ENCODE peak calls at places on chromosomes 12 and 14, in nine cellular contexts. One of them, this sample, is unnamed.

GRCh38 chr14:100214768-100215079 is 24.2 kb upstream of the YY1 start:
- DNase-seq in right cardiac atrium: no peak
- DNase-seq in NT2/D1: no peak
- DNase-seq in A549: no peak
- DNase-seq in coronary artery: no peak
- DNase-seq in heart left ventricle: no peak
- DNase-seq in astrocyte of the spinal cord: no peak
- DNase-seq in left ventricle myocardium inferior: no peak
- DNase-seq in Jurkat, Clone E6-1: no peak
- DNase-seq in this sample: no peak

GRCh38 chr12:27861428-27862167 is 81.6 kb upstream of the MANSC4 start:
- DNase-seq in coronary artery: no peak
- DNase-seq in Jurkat, Clone E6-1: peak; percentile 11
- DNase-seq in left ventricle myocardium inferior: peak; percentile 72
- DNase-seq in NT2/D1: no peak
- DNase-seq in astrocyte of the spinal cord: no peak
- DNase-seq in A549: no peak
- DNase-seq in right cardiac atrium: peak; percentile 82
- DNase-seq in heart left ventricle: no peak
- DNase-seq in this sample: no peak

GRCh38 chr14:80543211-80543610 is 331.9 kb upstream of the DIO2 start:
- DNase-seq in A549: no peak
- DNase-seq in left ventricle myocardium inferior: no peak
- DNase-seq in Jurkat, Clone E6-1: no peak
- DNase-seq in coronary artery: no peak
- DNase-seq in NT2/D1: no peak
- DNase-seq in heart left ventricle: no peak
- DNase-seq in right cardiac atrium: no peak
- DNase-seq in astrocyte of the spinal cord: no peak
- DNase-seq in this sample: no peak

GRCh38 chr12:8953773-8954402 is 4.4 kb upstream of the M6PR start:
- DNase-seq in A549: no peak
- DNase-seq in astrocyte of the spinal cord: no peak
- DNase-seq in left ventricle myocardium inferior: no peak
- DNase-seq in NT2/D1: no peak
- DNase-seq in heart left ventricle: no peak
- DNase-seq in right cardiac atrium: peak; percentile 43
- DNase-seq in coronary artery: no peak
- DNase-seq in Jurkat, Clone E6-1: peak; percentile 23
- DNase-seq in this sample: no peak

GRCh38 chr12:64390275-64390851 is at the start of gene C12orf56:
- DNase-seq in Jurkat, Clone E6-1: no peak
- DNase-seq in heart left ventricle: no peak
- DNase-seq in astrocyte of the spinal cord: no peak
- DNase-seq in NT2/D1: no peak
- DNase-seq in coronary artery: no peak
- DNase-seq in left ventricle myocardium inferior: no peak
- DNase-seq in right cardiac atrium: peak; percentile 62
- DNase-seq in A549: peak; percentile 84
- DNase-seq in this sample: no peak

GRCh38 chr12:58575281-58575680 is 345.0 kb downstream of the LRIG3 start:
- DNase-seq in A549: no peak
- DNase-seq in astrocyte of the spinal cord: peak; percentile 55
- DNase-seq in NT2/D1: no peak
- DNase-seq in right cardiac atrium: no peak
- DNase-seq in left ventricle myocardium inferior: no peak
- DNase-seq in coronary artery: no peak
- DNase-seq in heart left ventricle: no peak
- DNase-seq in Jurkat, Clone E6-1: peak; percentile 18
- DNase-seq in this sample: peak; percentile 75

GRCh38 chr12:12705833-12706520 is 10.0 kb upstream of the GPR19 start:
- DNase-seq in astrocyte of the spinal cord: no peak
- DNase-seq in NT2/D1: no peak
- DNase-seq in A549: no peak
- DNase-seq in right cardiac atrium: peak; percentile 72
- DNase-seq in left ventricle myocardium inferior: no peak
- DNase-seq in Jurkat, Clone E6-1: peak; percentile 92
- DNase-seq in coronary artery: no peak
- DNase-seq in heart left ventricle: peak; percentile 71
- DNase-seq in this sample: no peak

GRCh38 chr12:69475237-69475984 is 5.2 kb downstream of the FRS2 start:
- DNase-seq in A549: no peak
- DNase-seq in coronary artery: no peak
- DNase-seq in heart left ventricle: no peak
- DNase-seq in NT2/D1: no peak
- DNase-seq in left ventricle myocardium inferior: no peak
- DNase-seq in astrocyte of the spinal cord: peak; percentile 38
- DNase-seq in Jurkat, Clone E6-1: no peak
- DNase-seq in right cardiac atrium: no peak
- DNase-seq in this sample: no peak

GRCh38 chr12:66288121-66288520 is 14.2 kb upstream of the HELB start:
- DNase-seq in astrocyte of the spinal cord: no peak
- DNase-seq in heart left ventricle: no peak
- DNase-seq in coronary artery: no peak
- DNase-seq in left ventricle myocardium inferior: no peak
- DNase-seq in right cardiac atrium: no peak
- DNase-seq in NT2/D1: no peak
- DNase-seq in A549: no peak
- DNase-seq in Jurkat, Clone E6-1: peak; percentile 96
- DNase-seq in this sample: no peak
- H3K4me3 ChIP-seq in astrocyte of the spinal cord: no peak overlapping the region
- H3K4me3 ChIP-seq in heart left ventricle: no peak overlapping the region
- H3K4me3 ChIP-seq in coronary artery: no peak overlapping the region
- H3K4me3 ChIP-seq in left ventricle myocardium inferior: no peak overlapping the region
- H3K4me3 ChIP-seq in right cardiac atrium: no peak overlapping the region
- H3K4me3 ChIP-seq in NT2/D1: no peak overlapping the region
- H3K4me3 ChIP-seq in A549: no peak overlapping the region
- H3K4me3 ChIP-seq in Jurkat, Clone E6-1: peak overlapping the region; percentile 9
- H3K4me3 ChIP-seq in this sample: no peak overlapping the region

DNA sequence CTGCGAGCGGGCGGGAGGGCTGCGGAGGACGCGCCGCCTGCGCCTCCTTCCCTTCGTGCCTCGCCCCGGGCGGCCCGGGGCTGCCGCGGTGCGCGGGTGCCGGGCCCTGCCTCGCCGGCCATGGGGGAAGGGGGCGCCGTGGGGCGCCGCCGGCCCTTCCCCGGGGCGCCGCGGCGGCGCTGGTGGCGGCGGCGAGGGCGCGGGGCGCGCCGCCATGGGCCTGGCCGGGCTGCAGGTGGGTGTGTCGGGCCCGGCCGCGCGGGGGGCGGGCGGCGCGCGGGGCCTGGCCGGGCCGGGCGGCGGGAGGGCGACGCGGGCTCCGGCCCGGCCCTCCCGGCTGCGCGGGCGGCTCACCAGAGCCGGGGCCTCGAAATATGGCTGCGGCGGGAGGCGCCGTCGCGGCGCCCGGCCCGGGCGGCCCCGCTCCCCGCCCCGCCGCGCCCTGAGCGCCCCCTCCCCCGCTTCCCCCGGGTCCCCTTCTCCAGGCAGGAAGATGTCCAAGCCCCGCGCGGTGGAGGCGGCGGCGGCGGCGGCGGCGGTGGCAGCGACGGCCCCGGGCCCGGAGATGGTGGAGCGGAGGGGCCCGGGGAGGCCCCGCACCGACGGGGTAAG is 5.1 kb downstream of the KMT5A start:
- DNase-seq in right cardiac atrium: peak; percentile 69
- DNase-seq in A549: no peak
- DNase-seq in left ventricle myocardium inferior: no peak
- DNase-seq in NT2/D1: no peak
- DNase-seq in astrocyte of the spinal cord: no peak
- DNase-seq in Jurkat, Clone E6-1: no peak
- DNase-seq in heart left ventricle: no peak
- DNase-seq in coronary artery: no peak
- DNase-seq in this sample: no peak
- H3K4me3 ChIP-seq in right cardiac atrium: peak overlapping the region; percentile 98
- H3K4me3 ChIP-seq in A549: peak overlapping the region; percentile 89
- H3K4me3 ChIP-seq in left ventricle myocardium inferior: peak overlapping the region; percentile 83
- H3K4me3 ChIP-seq in NT2/D1: peak overlapping the region; percentile 69
- H3K4me3 ChIP-seq in astrocyte of the spinal cord: peak overlapping the region; percentile 58
- H3K4me3 ChIP-seq in Jurkat, Clone E6-1: peak overlapping the region; percentile 45
- H3K4me3 ChIP-seq in heart left ventricle: peak overlapping the region; percentile 88
- H3K4me3 ChIP-seq in coronary artery: peak overlapping the region; percentile 82
- H3K4me3 ChIP-seq in this sample: peak overlapping the region; percentile 66

GRCh38 chr14:103879570-103880333 is 32.4 kb upstream of the PPP1R13B start:
- DNase-seq in heart left ventricle: no peak
- DNase-seq in right cardiac atrium: peak; percentile 83
- DNase-seq in A549: peak; percentile 97
- DNase-seq in Jurkat, Clone E6-1: no peak
- DNase-seq in astrocyte of the spinal cord: no peak
- DNase-seq in coronary artery: peak; percentile 72
- DNase-seq in left ventricle myocardium inferior: peak; percentile 61
- DNase-seq in NT2/D1: no peak
- DNase-seq in this sample: no peak

GRCh38 chr14:103881927-103882281 is 34.5 kb upstream of the PPP1R13B start:
- DNase-seq in A549: no peak
- DNase-seq in Jurkat, Clone E6-1: no peak
- DNase-seq in NT2/D1: no peak
- DNase-seq in heart left ventricle: no peak
- DNase-seq in right cardiac atrium: peak; percentile 57
- DNase-seq in astrocyte of the spinal cord: no peak
- DNase-seq in left ventricle myocardium inferior: no peak
- DNase-seq in coronary artery: no peak
- DNase-seq in this sample: no peak

GRCh38 chr14:103880986-103881926 is 33.9 kb upstream of the PPP1R13B start:
- DNase-seq in left ventricle myocardium inferior: peak; percentile 60
- DNase-seq in astrocyte of the spinal cord: no peak
- DNase-seq in Jurkat, Clone E6-1: no peak
- DNase-seq in NT2/D1: no peak
- DNase-seq in A549: no peak
- DNase-seq in coronary artery: peak; percentile 72
- DNase-seq in heart left ventricle: no peak
- DNase-seq in right cardiac atrium: peak; percentile 79
- DNase-seq in this sample: peak; percentile 16

GRCh38 chr14:103879118-103879569 is 31.8 kb upstream of the PPP1R13B start:
- DNase-seq in astrocyte of the spinal cord: no peak
- DNase-seq in Jurkat, Clone E6-1: no peak
- DNase-seq in left ventricle myocardium inferior: no peak
- DNase-seq in heart left ventricle: no peak
- DNase-seq in NT2/D1: no peak
- DNase-seq in coronary artery: no peak
- DNase-seq in A549: no peak
- DNase-seq in right cardiac atrium: no peak
- DNase-seq in this sample: no peak

GRCh38 chr14:103880334-103880985 is 33.1 kb upstream of the PPP1R13B start:
- DNase-seq in astrocyte of the spinal cord: peak; percentile 63
- DNase-seq in Jurkat, Clone E6-1: peak; percentile 36
- DNase-seq in coronary artery: peak; percentile 85
- DNase-seq in NT2/D1: no peak
- DNase-seq in A549: peak; percentile 54
- DNase-seq in heart left ventricle: peak; percentile 89
- DNase-seq in left ventricle myocardium inferior: peak; percentile 83
- DNase-seq in right cardiac atrium: peak; percentile 95
- DNase-seq in this sample: peak; percentile 54
- H3K4me3 ChIP-seq in astrocyte of the spinal cord: no peak overlapping the region
- H3K4me3 ChIP-seq in Jurkat, Clone E6-1: no peak overlapping the region
- H3K4me3 ChIP-seq in coronary artery: peak overlapping the region; percentile 67
- H3K4me3 ChIP-seq in NT2/D1: no peak overlapping the region
- H3K4me3 ChIP-seq in A549: peak overlapping the region; percentile 35
- H3K4me3 ChIP-seq in heart left ventricle: peak overlapping the region; percentile 31
- H3K4me3 ChIP-seq in left ventricle myocardium inferior: peak overlapping the region; percentile 51
- H3K4me3 ChIP-seq in right cardiac atrium: peak overlapping the region; percentile 2
- H3K4me3 ChIP-seq in this sample: peak overlapping the region; percentile 21

GRCh38 chr14:106845286-106846087 is 1319.1 kb downstream of the TMEM121 start:
- DNase-seq in Jurkat, Clone E6-1: peak; percentile 80
- DNase-seq in right cardiac atrium: no peak
- DNase-seq in coronary artery: no peak
- DNase-seq in A549: peak; percentile 62
- DNase-seq in left ventricle myocardium inferior: no peak
- DNase-seq in heart left ventricle: no peak
- DNase-seq in astrocyte of the spinal cord: no peak
- DNase-seq in NT2/D1: no peak
- DNase-seq in this sample: no peak

GRCh38 chr14:106848330-106849121 is 1322.1 kb downstream of the TMEM121 start:
- DNase-seq in right cardiac atrium: no peak
- DNase-seq in left ventricle myocardium inferior: no peak
- DNase-seq in coronary artery: no peak
- DNase-seq in NT2/D1: no peak
- DNase-seq in A549: no peak
- DNase-seq in Jurkat, Clone E6-1: peak; percentile 86
- DNase-seq in heart left ventricle: no peak
- DNase-seq in astrocyte of the spinal cord: no peak
- DNase-seq in this sample: no peak

GRCh38 chr14:106843951-106844483 is 1317.6 kb downstream of the TMEM121 start:
- DNase-seq in A549: peak; percentile 23
- DNase-seq in heart left ventricle: no peak
- DNase-seq in left ventricle myocardium inferior: no peak
- DNase-seq in right cardiac atrium: peak; percentile 41
- DNase-seq in astrocyte of the spinal cord: no peak
- DNase-seq in NT2/D1: no peak
- DNase-seq in Jurkat, Clone E6-1: peak; percentile 67
- DNase-seq in coronary artery: no peak
- DNase-seq in this sample: no peak

GRCh38 chr14:106844608-106845285 is 1318.4 kb downstream of the TMEM121 start:
- DNase-seq in right cardiac atrium: peak; percentile 86
- DNase-seq in astrocyte of the spinal cord: no peak
- DNase-seq in left ventricle myocardium inferior: peak; percentile 75
- DNase-seq in heart left ventricle: peak; percentile 85
- DNase-seq in A549: peak; percentile 53
- DNase-seq in NT2/D1: no peak
- DNase-seq in Jurkat, Clone E6-1: peak; percentile 70
- DNase-seq in coronary artery: no peak
- DNase-seq in this sample: no peak

GRCh38 chr14:106846218-106846617 is 1319.8 kb downstream of the TMEM121 start:
- DNase-seq in heart left ventricle: no peak
- DNase-seq in astrocyte of the spinal cord: no peak
- DNase-seq in NT2/D1: no peak
- DNase-seq in coronary artery: no peak
- DNase-seq in left ventricle myocardium inferior: no peak
- DNase-seq in A549: no peak
- DNase-seq in right cardiac atrium: no peak
- DNase-seq in Jurkat, Clone E6-1: peak; percentile 19
- DNase-seq in this sample: no peak
- H3K4me3 ChIP-seq in heart left ventricle: no peak overlapping the region
- H3K4me3 ChIP-seq in astrocyte of the spinal cord: no peak overlapping the region
- H3K4me3 ChIP-seq in NT2/D1: no peak overlapping the region
- H3K4me3 ChIP-seq in coronary artery: no peak overlapping the region
- H3K4me3 ChIP-seq in left ventricle myocardium inferior: no peak overlapping the region
- H3K4me3 ChIP-seq in A549: peak overlapping the region; percentile 64
- H3K4me3 ChIP-seq in right cardiac atrium: no peak overlapping the region
- H3K4me3 ChIP-seq in Jurkat, Clone E6-1: peak overlapping the region; percentile 71
- H3K4me3 ChIP-seq in this sample: no peak overlapping the region

GRCh38 chr12:77323778-77324415 is 258.5 kb upstream of the E2F7 start:
- DNase-seq in A549: no peak
- DNase-seq in coronary artery: no peak
- DNase-seq in heart left ventricle: no peak
- DNase-seq in right cardiac atrium: no peak
- DNase-seq in astrocyte of the spinal cord: no peak
- DNase-seq in NT2/D1: no peak
- DNase-seq in left ventricle myocardium inferior: no peak
- DNase-seq in Jurkat, Clone E6-1: no peak
- DNase-seq in this sample: no peak
- H3K4me3 ChIP-seq in A549: no peak overlapping the region
- H3K4me3 ChIP-seq in coronary artery: peak overlapping the region; percentile 76
- H3K4me3 ChIP-seq in heart left ventricle: peak overlapping the region; percentile 84
- H3K4me3 ChIP-seq in right cardiac atrium: peak overlapping the region; percentile 92
- H3K4me3 ChIP-seq in astrocyte of the spinal cord: no peak overlapping the region
- H3K4me3 ChIP-seq in NT2/D1: no peak overlapping the region
- H3K4me3 ChIP-seq in left ventricle myocardium inferior: peak overlapping the region; percentile 78
- H3K4me3 ChIP-seq in Jurkat, Clone E6-1: no peak overlapping the region
- H3K4me3 ChIP-seq in this sample: no peak overlapping the region

DNA sequence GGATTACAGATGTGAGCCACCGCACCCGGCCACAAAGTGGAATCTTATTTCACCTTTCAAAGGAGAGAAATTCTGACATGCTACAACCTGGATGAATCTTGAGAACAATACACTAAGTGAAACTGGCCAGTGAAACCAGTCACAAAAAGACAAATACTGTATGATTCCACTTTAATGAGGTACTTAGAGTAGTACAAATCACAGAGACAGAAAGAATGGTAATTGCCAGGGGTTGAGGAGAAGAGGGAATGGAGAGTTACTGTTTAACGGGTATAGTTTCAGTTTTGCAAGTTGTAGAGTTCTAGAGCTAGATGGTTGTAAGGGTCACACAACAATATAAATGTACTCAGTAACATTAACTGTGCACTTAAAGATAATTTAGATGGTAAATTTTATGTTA is 33.4 kb downstream of the ADIPOR2 start:
- DNase-seq in NT2/D1: no peak
- DNase-seq in left ventricle myocardium inferior: no peak
- DNase-seq in coronary artery: no peak
- DNase-seq in astrocyte of the spinal cord: no peak
- DNase-seq in A549: no peak
- DNase-seq in heart left ventricle: no peak
- DNase-seq in right cardiac atrium: no peak
- DNase-seq in Jurkat, Clone E6-1: no peak
- DNase-seq in this sample: no peak
- H3K4me3 ChIP-seq in NT2/D1: no peak overlapping the region
- H3K4me3 ChIP-seq in left ventricle myocardium inferior: no peak overlapping the region
- H3K4me3 ChIP-seq in coronary artery: no peak overlapping the region
- H3K4me3 ChIP-seq in astrocyte of the spinal cord: no peak overlapping the region
- H3K4me3 ChIP-seq in A549: no peak overlapping the region
- H3K4me3 ChIP-seq in heart left ventricle: no peak overlapping the region
- H3K4me3 ChIP-seq in right cardiac atrium: no peak overlapping the region
- H3K4me3 ChIP-seq in Jurkat, Clone E6-1: no peak overlapping the region
- H3K4me3 ChIP-seq in this sample: no peak overlapping the region

This sample was measured in skeletal muscle cell.